ENCODE peak calls at places on chromosomes 7 and 10, in seven cellular contexts. K is Panc1, P is memory B cell, T is GM23248, G is cardiac muscle cell, R is SW480, F is DMS153. Y is an unnamed sample.

GRCh38 chr7:94338921-94339371 is 55.7 kb upstream of the COL1A2 start:
- DNase-seq in K (no peak), P (no peak), T (peak; percentile 79), G (no peak), R (no peak), F (no peak), Y (peak; percentile 51)

GRCh38 chr10:23198610-23198939 is 6.5 kb downstream of the PTF1A start:
- DNase-seq in K (no peak), P (no peak), T (no peak), G (no peak), R (no peak), F (no peak), Y (no peak)

GRCh38 chr7:17879075-17879661 is 61.1 kb downstream of the SNX13 start:
- DNase-seq in K (no peak), P (no peak), T (no peak), G (no peak), R (no peak), F (no peak), Y (no peak)

GRCh38 chr10:116371737-116372136 is 47.5 kb downstream of the CCDC172 start:
- DNase-seq in K (no peak), P (no peak), T (no peak), G (no peak), R (no peak), F (no peak), Y (no peak)

GRCh38 chr7:103772171-103772570 is 217.3 kb downstream of the RELN start:
- DNase-seq in K (no peak), P (no peak), T (no peak), G (no peak), R (no peak), F (no peak), Y (no peak)

GRCh38 chr7:91082854-91083495 is 181.3 kb upstream of the FZD1 start:
- DNase-seq in K (no peak), P (no peak), T (peak; percentile 62), G (peak; percentile 18), R (peak; percentile 67), F (no peak), Y (peak; percentile 34)

GRCh38 chr7:157442456-157442855 is 105.7 kb downstream of the DNAJB6 start:
- DNase-seq in K (no peak), P (no peak), T (no peak), G (no peak), R (no peak), F (no peak), Y (no peak)

GRCh38 chr7:155441856-155442255 is 16.1 kb upstream of the EN2 start:
- DNase-seq in K (no peak), P (no peak), T (no peak), G (no peak), R (no peak), F (no peak), Y (no peak)

GRCh38 chr7:99331002-99331401 is 5.3 kb downstream of the ARPC1A start:
- DNase-seq in K (no peak), P (no peak), T (peak; percentile 46), G (no peak), R (no peak), F (no peak), Y (peak; percentile 4)

GRCh38 chr7:123846217-123846891 is 1.4 kb downstream of the HYAL4 start:
- DNase-seq in K (no peak), P (no peak), T (no peak), G (no peak), R (peak; percentile 4), F (no peak), Y (no peak)